ENCODE peak calls at places on chromosomes 3 and 15, in six cellular contexts. Q, M, G, R, V and I are unnamed samples.

GRCh38 chr3:120196333-120196732 is 88.7 kb downstream of the GPR156 start:
- DNase-seq in V (no peak), R (no peak), G (no peak), Q (no peak), M (no peak), I (no peak)

GRCh38 chr3:131361464-131362421 is 19.8 kb upstream of the NUDT16 start:
- DNase-seq in R (no peak), G (peak), V (peak), Q (no peak), M (peak), I (no peak)

GRCh38 chr3:55458398-55458797 is 28.7 kb downstream of the WNT5A start:
- DNase-seq in M (no peak), Q (no peak), R (no peak), G (peak), V (no peak), I (no peak)

GRCh38 chr15:42338500-42338899 is 20.8 kb upstream of the CAPN3 start:
- DNase-seq in M (no peak), G (no peak), V (no peak), Q (no peak), R (no peak), I (no peak)

GRCh38 chr3:11423868-11424267 is 151.7 kb downstream of the ATG7 start:
- DNase-seq in M (no peak), Q (no peak), V (no peak), G (no peak), R (no peak), I (no peak)

GRCh38 chr3:38590521-38590920 is 59.0 kb downstream of the SCN5A start:
- DNase-seq in M (no peak), Q (no peak), R (no peak), G (peak), V (no peak), I (no peak)

GRCh38 chr15:40493089-40493840 is 22.5 kb downstream of the CHST14 start:
- DNase-seq in G (no peak), M (no peak), R (no peak), Q (no peak), V (no peak), I (no peak)

GRCh38 chr3:171825222-171825828 is 15.0 kb upstream of the PLD1 start:
- DNase-seq in V (peak), G (no peak), Q (no peak), R (no peak), M (no peak), I (no peak)

GRCh38 chr15:66862111-66862815 is 160.2 kb downstream of the SMAD6 start:
- DNase-seq in V (no peak), G (peak), M (no peak), R (no peak), Q (no peak), I (no peak)

GRCh38 chr3:43190682-43191081 is 84.8 kb upstream of the POMGNT2 start:
- DNase-seq in M (no peak), V (peak), R (no peak), Q (no peak), G (no peak), I (no peak)

GRCh38 chr3:156483961-156484787 is 70.7 kb downstream of the SSR3 start:
- DNase-seq in V (peak), Q (no peak), M (no peak), R (no peak), G (no peak), I (no peak)

GRCh38 chr3:154889227-154889634 is 190.9 kb upstream of the MME start:
- DNase-seq in Q (no peak), M (no peak), V (no peak), R (no peak), G (no peak), I (no peak)

GRCh38 chr3:186589115-186589514 is 18.6 kb downstream of the DNAJB11 start:
- DNase-seq in V (peak), Q (no peak), M (no peak), G (no peak), R (no peak), I (no peak)

GRCh38 chr3:167723872-167724271 is 10.8 kb downstream of the PDCD10 start:
- DNase-seq in V (no peak), M (no peak), G (no peak), R (no peak), Q (no peak), I (no peak)

GRCh38 chr3:123157598-123158287 is 44.0 kb upstream of the SEC22A start:
- DNase-seq in Q (no peak), R (no peak), V (no peak), G (no peak), M (no peak), I (no peak)

GRCh38 chr15:28892789-28893610 is 7.2 kb downstream of the APBA2 start:
- DNase-seq in M (no peak), G (no peak), V (peak), Q (no peak), R (no peak), I (no peak)

GRCh38 chr3:163476179-163476578 is 1602.1 kb downstream of the SI start:
- DNase-seq in R (no peak), G (no peak), V (no peak), Q (no peak), M (no peak), I (no peak)

GRCh38 chr15:99719096-99719541 is 14.1 kb downstream of the LYSMD4 start:
- DNase-seq in R (no peak), Q (no peak), G (no peak), V (peak), M (no peak), I (no peak)

GRCh38 chr3:48433472-48434118 is 3.7 kb upstream of the PLXNB1 start:
- DNase-seq in V (peak), G (peak), R (no peak), Q (no peak), M (no peak), I (no peak)

GRCh38 chr15:57427367-57427821 is 51.1 kb downstream of the CGNL1 start:
- DNase-seq in M (no peak), G (peak), V (peak), Q (no peak), R (no peak), I (no peak)

GRCh38 chr15:35329521-35329921 is 216.4 kb downstream of the DPH6 start:
- DNase-seq in M (no peak), V (peak), R (no peak), Q (no peak), G (no peak), I (no peak)